ENCODE peak calls at places on chromosome 21, in four cellular contexts. G is fibroblast of lung, R is GM12878, F is astrocyte. E is an unnamed sample.

GRCh38 chr21:39502631-39503030 is 50.9 kb downstream of the SH3BGR start:
- DNase-seq in G (no peak), F (no peak), R (no peak), E (no peak)

GRCh38 chr21:14383596-14384210 is 757 bp upstream of the HSPA13 start:
- DNase-seq in R (peak), F (peak), G (peak), E (no peak)

GRCh38 chr21:24045775-24046215 is 1561.5 kb downstream of the MRPL39 start:
- DNase-seq in G (peak), F (peak), R (no peak), E (no peak)

GRCh38 chr21:15687208-15687607 is 42.6 kb upstream of the USP25 start:
- DNase-seq in G (peak), F (peak), R (no peak), E (peak)

GRCh38 chr21:29342394-29342957 is 43.8 kb downstream of the BACH1 start:
- DNase-seq in F (peak), G (peak), R (peak), E (peak)

GRCh38 chr21:18951291-18952038 is 547.9 kb upstream of the TMPRSS15 start:
- DNase-seq in F (no peak), R (no peak), G (no peak), E (peak)

GRCh38 chr21:15159382-15160020 is 94.7 kb upstream of the NRIP1 start:
- DNase-seq in G (no peak), R (no peak), F (peak), E (no peak)

GRCh38 chr21:38639782-38640750 is 141.8 kb upstream of the ERG start:
- DNase-seq in R (no peak), G (no peak), F (no peak), E (no peak)

GRCh38 chr21:32772281-32773047 is 909 bp upstream of the PAXBP1 start:
- DNase-seq in R (peak), F (peak), G (no peak), E (peak)

GRCh38 chr21:34946385-34947121 is 102.5 kb downstream of the RUNX1 start:
- DNase-seq in F (no peak), R (no peak), G (no peak), E (no peak)

GRCh38 chr21:38244885-38245869 is 11.6 kb upstream of the KCNJ15 start:
- DNase-seq in G (peak), F (peak), R (peak), E (peak)

GRCh38 chr21:32423320-32423719 is 10.8 kb downstream of the EVA1C start:
- DNase-seq in R (no peak), F (peak), G (peak), E (no peak)

GRCh38 chr21:33230518-33231324 is 983 bp downstream of the IFNAR2 start:
- DNase-seq in R (no peak), G (peak), F (peak), E (peak)

GRCh38 chr21:32043458-32043857 is 170.6 kb downstream of the HUNK start:
- DNase-seq in F (no peak), R (no peak), G (no peak), E (no peak)

GRCh38 chr21:33682992-33683627 is 40.8 kb downstream of the ITSN1 start:
- DNase-seq in G (peak), R (no peak), F (peak), E (peak)

GRCh38 chr21:39602793-39603192 is 9.9 kb upstream of the B3GALT5 start:
- DNase-seq in R (no peak), F (no peak), G (no peak), E (no peak)

GRCh38 chr21:14875704-14876364 is 189.0 kb downstream of the NRIP1 start:
- DNase-seq in R (peak), G (no peak), F (no peak), E (no peak)

GRCh38 chr21:39696620-39697019 is 48.4 kb upstream of the IGSF5 start:
- DNase-seq in F (peak), G (peak), R (no peak), E (no peak)

GRCh38 chr21:31011412-31011811 is 26.9 kb downstream of the KRTAP19-8 start:
- DNase-seq in F (no peak), R (no peak), G (no peak), E (no peak)

GRCh38 chr21:37829447-37829846 is 86.8 kb downstream of the KCNJ6 start:
- DNase-seq in F (peak), G (peak), R (no peak), E (peak)

GRCh38 chr21:40255665-40256064 is 388.4 kb downstream of the PCP4 start:
- DNase-seq in R (no peak), F (no peak), G (no peak), E (no peak)

GRCh38 chr21:31484219-31484618 is 140.2 kb upstream of the TIAM1 start:
- DNase-seq in F (no peak), G (no peak), R (no peak), E (no peak)

GRCh38 chr21:28872218-28872617 is 120.5 kb downstream of the LTN1 start:
- DNase-seq in G (no peak), F (no peak), R (no peak), E (no peak)

GRCh38 chr21:43805275-43805800 is 16.0 kb downstream of the RRP1 start:
- DNase-seq in G (no peak), R (peak), F (no peak), E (no peak)

GRCh38 chr21:14711287-14711686 is 165.2 kb upstream of the SAMSN1 start:
- DNase-seq in G (no peak), F (no peak), R (no peak), E (no peak)

GRCh38 chr21:20971296-20971921 is 26.8 kb upstream of the NCAM2 start:
- DNase-seq in R (no peak), G (peak), F (peak), E (peak)

GRCh38 chr21:29717659-29718058 is 222.1 kb downstream of the GRIK1 start:
- DNase-seq in F (no peak), R (no peak), G (no peak), E (no peak)

GRCh38 chr21:43645414-43645891 is 13.8 kb downstream of the HSF2BP start:
- DNase-seq in F (peak), R (no peak), G (peak), E (peak)

GRCh38 chr21:31294691-31295090 is 49.4 kb downstream of the TIAM1 start:
- DNase-seq in F (no peak), R (no peak), G (no peak), E (no peak)

GRCh38 chr21:29114765-29115164 is 15.7 kb upstream of the MAP3K7CL start:
- DNase-seq in F (peak), G (peak), R (no peak), E (peak)

GRCh38 chr21:14554948-14555347 is 8.8 kb upstream of the SAMSN1 start:
- DNase-seq in R (no peak), F (no peak), G (no peak), E (no peak)

GRCh38 chr21:33411949-33412430 is 8.8 kb downstream of the IFNGR2 start:
- DNase-seq in G (no peak), F (no peak), R (no peak), E (peak)

GRCh38 chr21:34986561-34987533 is 62.3 kb downstream of the RUNX1 start:
- DNase-seq in G (peak), R (peak), F (peak), E (peak)

GRCh38 chr21:29271927-29272333 is 26.8 kb upstream of the BACH1 start:
- DNase-seq in R (no peak), G (peak), F (no peak), E (no peak)

GRCh38 chr21:40531421-40531820 is 315.5 kb downstream of the DSCAM start:
- DNase-seq in G (no peak), R (no peak), F (peak), E (no peak)

GRCh38 chr21:17454315-17455027 is 58.4 kb upstream of the CXADR start:
- DNase-seq in R (no peak), G (peak), F (peak), E (peak)

GRCh38 chr21:46599251-46599572 is 5.7 kb downstream of the S100B start:
- DNase-seq in R (no peak), F (peak), G (peak), E (peak)
- H3K4me2 ChIP-seq in R (no peak), F (peak), G (peak), E (no peak)

DNA sequence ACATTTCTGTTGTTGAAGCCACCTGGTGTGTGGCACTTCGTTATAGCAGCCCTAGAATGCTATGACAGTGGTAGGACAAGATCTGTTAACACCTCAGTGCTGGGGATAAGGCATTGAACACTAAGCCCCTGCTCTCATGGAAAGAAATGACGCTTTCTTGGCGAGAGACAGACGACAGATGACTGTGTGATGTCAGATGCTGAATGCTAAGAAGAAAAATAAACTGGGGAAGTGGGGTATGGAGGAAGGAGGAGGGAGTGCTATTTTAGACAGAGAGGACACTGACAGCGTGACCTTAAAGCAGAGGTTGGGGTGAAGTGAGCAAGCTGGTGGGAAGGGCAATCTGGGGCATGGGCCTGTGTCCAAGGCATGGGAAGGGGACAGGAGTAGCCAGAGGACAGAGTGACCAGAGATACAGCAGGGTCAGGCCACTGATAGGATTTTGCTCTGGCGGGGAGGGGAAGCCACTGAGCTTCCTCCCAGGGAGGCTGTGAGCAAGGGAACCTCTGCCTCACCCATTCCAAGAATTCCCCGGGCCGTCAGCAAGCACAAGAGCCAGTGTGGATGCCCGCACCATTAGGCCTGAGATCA is 15.2 kb downstream of the DOP1B start:
- DNase-seq in R (no peak), F (no peak), G (no peak), E (no peak)
- H3K4me2 ChIP-seq in R (no peak), F (no peak), G (no peak), E (no peak)

GRCh38 chr21:44872266-44872567 is 1.3 kb downstream of the PTTG1IP start:
- DNase-seq in G (no peak), F (no peak), R (no peak), E (no peak)

GRCh38 chr21:44874497-44875331 is 1.2 kb upstream of the PTTG1IP start:
- DNase-seq in F (no peak), G (no peak), R (no peak), E (no peak)

GRCh38 chr21:44874240-44874496 is 678 bp upstream of the PTTG1IP start:
- DNase-seq in R (no peak), F (no peak), G (no peak), E (peak)

GRCh38 chr21:44872568-44873355 is 728 bp downstream of the PTTG1IP start:
- DNase-seq in F (peak), R (no peak), G (peak), E (peak)

GRCh38 chr21:44873356-44874239 is at the start of gene PTTG1IP:
- DNase-seq in F (peak), R (peak), G (peak), E (peak)
- H3K4me2 ChIP-seq in F (peak), R (peak), G (peak), E (peak)

GRCh38 chr21:27424601-27425000 is 457.7 kb upstream of the ADAMTS5 start:
- DNase-seq in F (peak), G (no peak), R (no peak), E (peak)
- H3K4me2 ChIP-seq in F (no peak), G (no peak), R (no peak), E (no peak)

GRCh38 chr21:42390193-42390592 is 5.7 kb downstream of the TMPRSS3 start:
- DNase-seq in R (no peak), F (no peak), G (no peak), E (no peak)

GRCh38 chr21:42387843-42388242 is 8.0 kb downstream of the TMPRSS3 start:
- DNase-seq in R (no peak), G (no peak), F (no peak), E (no peak)

GRCh38 chr21:42390696-42391095 is 5.2 kb downstream of the TMPRSS3 start:
- DNase-seq in G (no peak), R (no peak), F (no peak), E (no peak)

GRCh38 chr21:42388740-42389448 is 7.0 kb downstream of the TMPRSS3 start:
- DNase-seq in R (no peak), F (no peak), G (no peak), E (no peak)

GRCh38 chr21:42389449-42389835 is 6.4 kb downstream of the TMPRSS3 start:
- DNase-seq in F (no peak), R (no peak), G (no peak), E (no peak)
- H3K4me2 ChIP-seq in F (no peak), R (peak), G (no peak), E (no peak)